ENCODE peak calls at places on chromosomes 3 and 15, in six cellular contexts. G is heart right ventricle, Z is progenitor cell of endocrine pancreas, A is NCI-H460, Y is T-helper 9 cell, O is mucosa of descending colon. B is an unnamed sample.

GRCh38 chr15:55884223-55884622 is 109.2 kb downstream of the NEDD4 start:
- DNase-seq in G (no peak), O (no peak), Z (no peak), A (no peak), Y (no peak), B (no peak)

GRCh38 chr15:90862964-90863721 is 5.2 kb upstream of the FURIN start:
- DNase-seq in O (no peak), Z (no peak), G (no peak), A (peak; percentile 40), Y (no peak), B (peak; percentile 47)

GRCh38 chr15:80599359-80599758 is 95.8 kb upstream of the ABHD17C start:
- DNase-seq in A (no peak), Y (no peak), G (no peak), Z (no peak), O (no peak), B (no peak)

GRCh38 chr3:192928720-192929119 is 11.1 kb upstream of the MB21D2 start:
- DNase-seq in G (no peak), Z (no peak), O (no peak), A (peak; percentile 56), Y (no peak), B (no peak)

GRCh38 chr3:40828741-40829415 is 304.1 kb downstream of the ZNF621 start:
- DNase-seq in Z (no peak), G (no peak), O (no peak), Y (no peak), A (no peak), B (no peak)

GRCh38 chr15:73950479-73951043 is 24.3 kb downstream of the LOXL1 start:
- DNase-seq in G (no peak), A (no peak), Y (no peak), O (no peak), Z (no peak), B (no peak)

GRCh38 chr15:87764461-87765236 is 491.9 kb downstream of the NTRK3 start:
- DNase-seq in A (peak; percentile 11), Y (no peak), O (no peak), G (no peak), Z (no peak), B (peak; percentile 85)

GRCh38 chr3:187368251-187368733 is at the start of gene RTP4:
- DNase-seq in G (no peak), A (no peak), Z (no peak), O (peak; percentile 81), Y (no peak), B (peak; percentile 18)

GRCh38 chr3:122858373-122858772 is 63.5 kb downstream of the SLC49A4 start:
- DNase-seq in G (no peak), O (no peak), Y (no peak), A (peak; percentile 1), Z (no peak), B (no peak)

GRCh38 chr3:152957488-152957887 is 122.6 kb downstream of the P2RY1 start:
- DNase-seq in Y (no peak), O (no peak), G (no peak), Z (no peak), A (no peak), B (no peak)

GRCh38 chr15:43930556-43930955 is 103.8 kb downstream of the WDR76 start:
- DNase-seq in G (peak; percentile 19), O (no peak), A (no peak), Y (no peak), Z (no peak), B (no peak)

GRCh38 chr3:186361612-186362408 is at the start of gene DGKG:
- DNase-seq in Y (no peak), O (peak; percentile 28), G (peak; percentile 72), Z (no peak), A (no peak), B (no peak)

GRCh38 chr3:194306771-194307640 is 44.1 kb downstream of the CPN2 start:
- DNase-seq in A (no peak), Y (no peak), Z (no peak), O (no peak), G (no peak), B (no peak)

GRCh38 chr3:137988982-137989381 is 21.0 kb upstream of the CLDN18 start:
- DNase-seq in O (no peak), Y (no peak), Z (no peak), G (no peak), A (no peak), B (no peak)

GRCh38 chr15:63608989-63609388 is 11.8 kb downstream of the FBXL22 start:
- DNase-seq in G (no peak), Z (no peak), Y (no peak), O (no peak), A (no peak), B (no peak)

GRCh38 chr15:25725758-25726157 is 137.4 kb downstream of the ATP10A start:
- DNase-seq in A (no peak), Y (no peak), Z (no peak), O (no peak), G (no peak), B (no peak)

GRCh38 chr3:20648294-20648693 is 462.3 kb upstream of the SGO1 start:
- DNase-seq in G (no peak), A (no peak), O (no peak), Y (no peak), Z (no peak), B (peak; percentile 87)

GRCh38 chr15:100049936-100050876 is 291.6 kb downstream of the ADAMTS17 start:
- DNase-seq in G (no peak), Z (no peak), Y (no peak), O (no peak), A (no peak), B (no peak)

GRCh38 chr15:29268706-29269484 is 727 bp downstream of the NSMCE3 start:
- DNase-seq in Z (peak; percentile 11), O (peak; percentile 48), Y (peak; percentile 25), A (peak; percentile 9), G (peak; percentile 21), B (no peak)

B was measured in AG09309.